ENCODE peak calls at places on chromosomes 11 and 22, in eight cellular contexts. H is A549, R is GM12878, D is HCT116, O is K562, C is SK-N-SH, S is H1, P is HepG2. J is an unnamed sample.
A peak's percentile ranks its signal among the peaks of the same experiment; 100 is the strongest.

GRCh38 chr11:12534549-12534948 is 139.7 kb upstream of the TEAD1 start:
- DNase-seq in H (no peak), R (no peak), D (no peak), O (no peak), C (no peak), S (no peak), P (no peak), J (no peak)

GRCh38 chr22:44231229-44231628 is 50.5 kb downstream of the PARVG start:
- DNase-seq in H (peak; percentile 10), R (no peak), D (no peak), O (no peak), C (no peak), S (no peak), P (no peak), J (no peak)

GRCh38 chr11:128422576-128423370 is 164.6 kb downstream of the ETS1 start:
- DNase-seq in H (no peak), R (no peak), D (no peak), O (no peak), C (peak; percentile 84), S (no peak), P (no peak), J (no peak)

GRCh38 chr11:128555606-128556005 is 31.8 kb downstream of the ETS1 start:
- DNase-seq in H (peak; percentile 24), R (no peak), D (peak; percentile 13), O (no peak), C (no peak), S (no peak), P (peak; percentile 6), J (no peak)

GRCh38 chr22:17888855-17889254 is 114.6 kb upstream of the BID start:
- DNase-seq in H (no peak), R (no peak), D (no peak), O (peak; percentile 81), C (no peak), S (no peak), P (no peak), J (peak; percentile 47)

GRCh38 chr22:30270841-30271240 is 4.2 kb upstream of the OSM start:
- DNase-seq in H (no peak), R (no peak), D (no peak), O (peak; percentile 33), C (no peak), S (no peak), P (no peak), J (peak; percentile 81)

GRCh38 chr11:12164061-12165014 is 53.9 kb downstream of the MICAL2 start:
- DNase-seq in H (peak; percentile 46), R (no peak), D (peak; percentile 93), O (no peak), C (no peak), S (no peak), P (no peak), J (peak; percentile 91)

GRCh38 chr22:39738746-39739145 is 154.8 kb downstream of the ENTHD1 start:
- DNase-seq in H (no peak), R (no peak), D (no peak), O (no peak), C (no peak), S (no peak), P (no peak), J (peak; percentile 85)

GRCh38 chr11:2588809-2589537 is 110.8 kb downstream of the KCNQ1OT1 start:
- DNase-seq in H (no peak), R (no peak), D (no peak), O (peak; percentile 5), C (peak; percentile 10), S (no peak), P (no peak), J (no peak)

GRCh38 chr11:103234974-103235373 is 125.7 kb downstream of the DYNC2H1 start:
- DNase-seq in H (no peak), R (no peak), D (no peak), O (no peak), C (no peak), S (no peak), P (no peak), J (peak; percentile 89)

GRCh38 chr11:38274031-38274430 is 1676.0 kb upstream of the RAG2 start:
- DNase-seq in H (no peak), R (no peak), D (no peak), O (no peak), C (no peak), S (no peak), P (no peak), J (no peak)

DNA sequence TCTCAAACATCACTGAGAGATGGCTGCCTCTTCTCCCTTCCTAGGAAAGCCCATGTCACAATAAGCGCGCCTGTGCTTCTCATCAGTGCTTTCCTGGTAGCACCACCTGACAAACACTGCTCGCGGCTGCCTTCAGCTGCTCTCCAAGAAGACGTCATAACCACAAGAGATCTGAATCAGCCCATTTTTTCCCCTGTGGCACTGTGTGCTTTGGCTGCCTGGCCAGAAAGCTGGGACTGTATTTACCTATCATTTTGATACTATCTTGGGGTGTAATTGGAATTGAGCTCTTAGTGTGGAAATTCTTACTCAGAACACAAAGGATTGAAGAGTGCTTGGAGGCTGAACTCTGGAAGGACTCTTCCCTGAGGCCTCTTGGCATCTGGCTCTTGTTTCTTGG is 50.3 kb upstream of the EHF start:
- DNase-seq in H (no peak), R (no peak), D (no peak), O (no peak), C (peak; percentile 27), S (no peak), P (no peak), J (peak; percentile 8)
- TF ChIP-seq RAD21 in H (no peak), R (no peak), D (no peak), O (no peak), C (no peak), S (no peak), P (no peak), J (no peak)

GRCh38 chr11:123525072-123525471 is 95.0 kb downstream of the GRAMD1B start:
- DNase-seq in H (no peak), R (no peak), D (no peak), O (no peak), C (no peak), S (no peak), P (no peak), J (no peak)
- TF ChIP-seq RAD21 in H (no peak), R (no peak), D (no peak), O (no peak), C (no peak), S (no peak), P (no peak), J (no peak)

GRCh38 chr22:23184100-23184763 is 3.9 kb downstream of the BCR start:
- DNase-seq in H (no peak), R (no peak), D (no peak), O (no peak), C (no peak), S (no peak), P (no peak), J (no peak)

GRCh38 chr22:23182289-23183106 is 2.2 kb downstream of the BCR start:
- DNase-seq in H (no peak), R (peak; percentile 32), D (no peak), O (peak; percentile 88), C (no peak), S (no peak), P (no peak), J (peak; percentile 19)

GRCh38 chr22:23181763-23182288 is 1.5 kb downstream of the BCR start:
- DNase-seq in H (no peak), R (no peak), D (no peak), O (peak; percentile 80), C (no peak), S (no peak), P (no peak), J (no peak)

GRCh38 chr22:23184764-23185113 is 4.4 kb downstream of the BCR start:
- DNase-seq in H (no peak), R (no peak), D (no peak), O (no peak), C (no peak), S (no peak), P (no peak), J (no peak)

GRCh38 chr22:23183107-23183698 is 2.9 kb downstream of the BCR start:
- DNase-seq in H (no peak), R (no peak), D (no peak), O (peak; percentile 95), C (peak; percentile 80), S (peak; percentile 39), P (peak; percentile 47), J (peak; percentile 66)
- TF ChIP-seq RAD21 in H (no peak), R (no peak), D (no peak), O (no peak), C (peak; percentile 21), S (peak; percentile 32), P (no peak), J (no peak)

GRCh38 chr11:5938603-5938965 is 3.5 kb upstream of the OR56A3 start:
- DNase-seq in H (no peak), R (no peak), D (no peak), O (no peak), C (no peak), S (no peak), P (no peak), J (no peak)
- TF ChIP-seq RAD21 in H (no peak), R (no peak), D (no peak), O (no peak), C (no peak), S (no peak), P (no peak), J (no peak)

GRCh38 chr22:12613199-12613598 is 2914.8 kb upstream of the OR11H1 start:
- DNase-seq in H (no peak), R (no peak), D (no peak), O (no peak), C (no peak), S (no peak), P (no peak), J (no peak)
- TF ChIP-seq RAD21 in H (no peak), R (no peak), D (no peak), O (no peak), C (no peak), S (no peak), P (no peak), J (no peak)

GRCh38 chr11:67439321-67440228 is 2.1 kb upstream of the PTPRCAP start:
- DNase-seq in H (peak; percentile 68), R (no peak), D (no peak), O (no peak), C (no peak), S (no peak), P (peak; percentile 19), J (no peak)
- TF ChIP-seq RAD21 in H (peak; percentile 25), R (no peak), D (no peak), O (no peak), C (no peak), S (peak; percentile 46), P (no peak), J (no peak)

GRCh38 chr11:65377036-65377435 is 5.4 kb downstream of the SLC25A45 start:
- DNase-seq in H (no peak), R (no peak), D (no peak), O (no peak), C (peak; percentile 70), S (no peak), P (no peak), J (no peak)

GRCh38 chr11:65377777-65378176 is 4.7 kb downstream of the SLC25A45 start:
- DNase-seq in H (no peak), R (no peak), D (no peak), O (no peak), C (no peak), S (no peak), P (no peak), J (no peak)

GRCh38 chr11:65378928-65379638 is 3.4 kb downstream of the SLC25A45 start:
- DNase-seq in H (no peak), R (no peak), D (no peak), O (no peak), C (no peak), S (no peak), P (no peak), J (no peak)

GRCh38 chr11:65379698-65380459 is 2.6 kb downstream of the SLC25A45 start:
- DNase-seq in H (no peak), R (no peak), D (no peak), O (no peak), C (no peak), S (no peak), P (no peak), J (no peak)

GRCh38 chr11:65378208-65378927 is 4.1 kb downstream of the SLC25A45 start:
- DNase-seq in H (peak; percentile 38), R (no peak), D (no peak), O (no peak), C (no peak), S (no peak), P (no peak), J (no peak)
- TF ChIP-seq RAD21 in H (peak; percentile 63), R (peak; percentile 31), D (no peak), O (no peak), C (peak; percentile 19), S (peak; percentile 61), P (no peak), J (peak; percentile 4)